ENCODE peak calls at places on chromosomes 3 and 15, in four cellular contexts. R, Y, T and S are unnamed samples.

GRCh38 chr15:39919740-39920509 is at the start of gene GPR176:
- DNase-seq in R (peak), Y (no peak), T (peak), S (peak)

GRCh38 chr3:132134611-132135010 is 99.8 kb upstream of the CPNE4 start:
- DNase-seq in R (peak), Y (no peak), T (peak), S (peak)

GRCh38 chr3:97259263-97259662 is 444.9 kb downstream of the EPHA6 start:
- DNase-seq in R (no peak), Y (no peak), T (no peak), S (no peak)

GRCh38 chr3:152071924-152072323 is 196.8 kb upstream of the MBNL1 start:
- DNase-seq in R (peak), T (peak), Y (no peak), S (peak)

GRCh38 chr3:193780810-193781472 is 187.9 kb downstream of the OPA1 start:
- DNase-seq in R (peak), Y (no peak), T (peak), S (peak)

GRCh38 chr3:114392831-114393230 is 99.0 kb downstream of the TIGIT start:
- DNase-seq in R (no peak), T (no peak), Y (no peak), S (no peak)

GRCh38 chr15:74543583-74543982 is 2.6 kb downstream of the ARID3B start:
- DNase-seq in T (no peak), Y (no peak), R (no peak), S (no peak)

GRCh38 chr15:41778503-41778902 is 4.2 kb downstream of the MAPKBP1 start:
- DNase-seq in R (no peak), Y (no peak), T (no peak), S (no peak)

GRCh38 chr3:12579456-12579855 is 22.6 kb downstream of the MKRN2 start:
- DNase-seq in T (no peak), R (no peak), Y (no peak), S (no peak)

GRCh38 chr3:98022978-98023820 is 11.9 kb downstream of the GABRR3 start:
- DNase-seq in T (peak), Y (peak), R (peak), S (peak)

GRCh38 chr3:195441476-195441970 is 1.3 kb downstream of the ACAP2 start:
- DNase-seq in T (no peak), Y (no peak), R (no peak), S (no peak)

GRCh38 chr3:59247402-59247841 is 197.6 kb upstream of the CFAP20DC start:
- DNase-seq in R (no peak), T (no peak), Y (no peak), S (peak)

GRCh38 chr3:110743202-110743601 is 328.4 kb upstream of the NECTIN3 start:
- DNase-seq in Y (no peak), T (no peak), R (no peak), S (no peak)

GRCh38 chr15:99086327-99086667 is 18.6 kb upstream of the SYNM start:
- DNase-seq in T (no peak), R (no peak), Y (no peak), S (no peak)

GRCh38 chr3:128572644-128573105 is 77.9 kb downstream of the RPN1 start:
- DNase-seq in T (no peak), R (no peak), Y (no peak), S (no peak)

GRCh38 chr15:81213982-81214381 is 17.3 kb downstream of the IL16 start:
- DNase-seq in T (no peak), Y (no peak), R (no peak), S (no peak)

GRCh38 chr15:90680371-90680935 is 36.7 kb upstream of the BLM start:
- DNase-seq in Y (no peak), T (peak), R (peak), S (peak)

GRCh38 chr3:72683068-72683467 is 165.2 kb downstream of the SHQ1 start:
- DNase-seq in T (no peak), R (no peak), Y (no peak), S (no peak)

GRCh38 chr15:65962187-65962586 is 92.9 kb downstream of the RAB11A start:
- DNase-seq in Y (no peak), T (no peak), R (no peak), S (no peak)

GRCh38 chr3:171700157-171700556 is 110.1 kb downstream of the PLD1 start:
- DNase-seq in R (no peak), Y (no peak), T (no peak), S (no peak)

GRCh38 chr3:145145461-145145860 is 1015.5 kb downstream of the PLOD2 start:
- DNase-seq in Y (no peak), T (no peak), R (peak), S (no peak)